ENCODE peak calls at places on chromosomes 11 and 22, in seven cellular contexts. One of them, this sample, is unnamed.

GRCh38 chr22:30025187-30025586 is 55.1 kb upstream of the HORMAD2 start:
- DNase-seq in ureter: no peak
- DNase-seq in fibroblast of lung: no peak
- DNase-seq in ELR: no peak
- DNase-seq in stimulated activated CD4-positive, alpha-beta T cell treated with anti-CD3 and anti-CD28 coated beads, Interleukin-15, amount 100 ng/mL, for 24 hours: no peak
- DNase-seq in HL-60: no peak
- DNase-seq in T-helper 17 cell: no peak
- DNase-seq in this sample: no peak

GRCh38 chr11:97938789-97939188 is 1082.0 kb upstream of the CNTN5 start:
- DNase-seq in stimulated activated CD4-positive, alpha-beta T cell treated with anti-CD3 and anti-CD28 coated beads, Interleukin-15, amount 100 ng/mL, for 24 hours: no peak
- DNase-seq in T-helper 17 cell: no peak
- DNase-seq in HL-60: no peak
- DNase-seq in fibroblast of lung: no peak
- DNase-seq in ureter: no peak
- DNase-seq in ELR: no peak
- DNase-seq in this sample: no peak

GRCh38 chr11:130636672-130637463 is 188.4 kb downstream of the ADAMTS15 start:
- DNase-seq in fibroblast of lung: peak
- DNase-seq in ELR: peak
- DNase-seq in T-helper 17 cell: no peak
- DNase-seq in stimulated activated CD4-positive, alpha-beta T cell treated with anti-CD3 and anti-CD28 coated beads, Interleukin-15, amount 100 ng/mL, for 24 hours: no peak
- DNase-seq in HL-60: no peak
- DNase-seq in ureter: no peak
- DNase-seq in this sample: peak

GRCh38 chr11:28621648-28622215 is 513.5 kb downstream of the METTL15 start:
- DNase-seq in stimulated activated CD4-positive, alpha-beta T cell treated with anti-CD3 and anti-CD28 coated beads, Interleukin-15, amount 100 ng/mL, for 24 hours: no peak
- DNase-seq in HL-60: no peak
- DNase-seq in ureter: peak
- DNase-seq in T-helper 17 cell: no peak
- DNase-seq in fibroblast of lung: peak
- DNase-seq in ELR: peak
- DNase-seq in this sample: peak

GRCh38 chr11:36454991-36455611 is 55.0 kb downstream of the TRAF6 start:
- DNase-seq in stimulated activated CD4-positive, alpha-beta T cell treated with anti-CD3 and anti-CD28 coated beads, Interleukin-15, amount 100 ng/mL, for 24 hours: no peak
- DNase-seq in T-helper 17 cell: no peak
- DNase-seq in HL-60: no peak
- DNase-seq in ureter: no peak
- DNase-seq in fibroblast of lung: peak
- DNase-seq in ELR: peak
- DNase-seq in this sample: no peak

GRCh38 chr22:25942989-25943411 is 201.0 kb downstream of the MYO18B start:
- DNase-seq in stimulated activated CD4-positive, alpha-beta T cell treated with anti-CD3 and anti-CD28 coated beads, Interleukin-15, amount 100 ng/mL, for 24 hours: no peak
- DNase-seq in ELR: no peak
- DNase-seq in fibroblast of lung: no peak
- DNase-seq in ureter: no peak
- DNase-seq in T-helper 17 cell: no peak
- DNase-seq in HL-60: no peak
- DNase-seq in this sample: no peak

GRCh38 chr22:38792833-38793232 is 1.1 kb downstream of the DNAL4 start:
- DNase-seq in fibroblast of lung: peak
- DNase-seq in ELR: peak
- DNase-seq in stimulated activated CD4-positive, alpha-beta T cell treated with anti-CD3 and anti-CD28 coated beads, Interleukin-15, amount 100 ng/mL, for 24 hours: peak
- DNase-seq in ureter: no peak
- DNase-seq in HL-60: no peak
- DNase-seq in T-helper 17 cell: no peak
- DNase-seq in this sample: peak

GRCh38 chr22:29938285-29938693 is 55.3 kb downstream of the MTMR3 start:
- DNase-seq in T-helper 17 cell: no peak
- DNase-seq in ELR: peak
- DNase-seq in ureter: no peak
- DNase-seq in fibroblast of lung: no peak
- DNase-seq in stimulated activated CD4-positive, alpha-beta T cell treated with anti-CD3 and anti-CD28 coated beads, Interleukin-15, amount 100 ng/mL, for 24 hours: peak
- DNase-seq in HL-60: no peak
- DNase-seq in this sample: no peak

GRCh38 chr22:46362934-46363515 is 27.5 kb downstream of the TRMU start:
- DNase-seq in ureter: no peak
- DNase-seq in ELR: no peak
- DNase-seq in fibroblast of lung: no peak
- DNase-seq in stimulated activated CD4-positive, alpha-beta T cell treated with anti-CD3 and anti-CD28 coated beads, Interleukin-15, amount 100 ng/mL, for 24 hours: no peak
- DNase-seq in HL-60: no peak
- DNase-seq in T-helper 17 cell: no peak
- DNase-seq in this sample: no peak

GRCh38 chr11:111269146-111269868 is 23.8 kb downstream of the POU2AF2 start:
- DNase-seq in ELR: no peak
- DNase-seq in T-helper 17 cell: no peak
- DNase-seq in stimulated activated CD4-positive, alpha-beta T cell treated with anti-CD3 and anti-CD28 coated beads, Interleukin-15, amount 100 ng/mL, for 24 hours: no peak
- DNase-seq in ureter: no peak
- DNase-seq in HL-60: no peak
- DNase-seq in fibroblast of lung: no peak
- DNase-seq in this sample: no peak

GRCh38 chr11:57390535-57390934 is at the start of gene PRG2:
- DNase-seq in fibroblast of lung: no peak
- DNase-seq in HL-60: no peak
- DNase-seq in ELR: no peak
- DNase-seq in ureter: no peak
- DNase-seq in stimulated activated CD4-positive, alpha-beta T cell treated with anti-CD3 and anti-CD28 coated beads, Interleukin-15, amount 100 ng/mL, for 24 hours: no peak
- DNase-seq in T-helper 17 cell: no peak
- DNase-seq in this sample: no peak

GRCh38 chr11:127108838-127109237 is 108.3 kb upstream of the KIRREL3 start:
- DNase-seq in ELR: no peak
- DNase-seq in fibroblast of lung: no peak
- DNase-seq in ureter: no peak
- DNase-seq in T-helper 17 cell: no peak
- DNase-seq in stimulated activated CD4-positive, alpha-beta T cell treated with anti-CD3 and anti-CD28 coated beads, Interleukin-15, amount 100 ng/mL, for 24 hours: no peak
- DNase-seq in HL-60: no peak
- DNase-seq in this sample: no peak

GRCh38 chr22:30243671-30244465 is 2.7 kb downstream of the LIF start:
- DNase-seq in fibroblast of lung: no peak
- DNase-seq in ureter: no peak
- DNase-seq in T-helper 17 cell: no peak
- DNase-seq in ELR: no peak
- DNase-seq in HL-60: no peak
- DNase-seq in stimulated activated CD4-positive, alpha-beta T cell treated with anti-CD3 and anti-CD28 coated beads, Interleukin-15, amount 100 ng/mL, for 24 hours: peak
- DNase-seq in this sample: no peak

GRCh38 chr11:125588505-125588904 is 4.1 kb upstream of the STT3A start:
- DNase-seq in ureter: no peak
- DNase-seq in stimulated activated CD4-positive, alpha-beta T cell treated with anti-CD3 and anti-CD28 coated beads, Interleukin-15, amount 100 ng/mL, for 24 hours: no peak
- DNase-seq in ELR: peak
- DNase-seq in HL-60: no peak
- DNase-seq in fibroblast of lung: peak
- DNase-seq in T-helper 17 cell: no peak
- DNase-seq in this sample: no peak

GRCh38 chr11:113831314-113831713 is 44.1 kb downstream of the USP28 start:
- DNase-seq in ELR: no peak
- DNase-seq in HL-60: no peak
- DNase-seq in T-helper 17 cell: no peak
- DNase-seq in ureter: no peak
- DNase-seq in fibroblast of lung: no peak
- DNase-seq in stimulated activated CD4-positive, alpha-beta T cell treated with anti-CD3 and anti-CD28 coated beads, Interleukin-15, amount 100 ng/mL, for 24 hours: no peak
- DNase-seq in this sample: no peak

GRCh38 chr11:63764712-63765631 is 3.6 kb downstream of the ZFTA start:
- DNase-seq in HL-60: no peak
- DNase-seq in stimulated activated CD4-positive, alpha-beta T cell treated with anti-CD3 and anti-CD28 coated beads, Interleukin-15, amount 100 ng/mL, for 24 hours: no peak
- DNase-seq in ureter: no peak
- DNase-seq in ELR: no peak
- DNase-seq in fibroblast of lung: no peak
- DNase-seq in T-helper 17 cell: no peak
- DNase-seq in this sample: no peak

GRCh38 chr11:134252539-134253188 is 488 bp downstream of the THYN1 start:
- DNase-seq in HL-60: no peak
- DNase-seq in stimulated activated CD4-positive, alpha-beta T cell treated with anti-CD3 and anti-CD28 coated beads, Interleukin-15, amount 100 ng/mL, for 24 hours: peak
- DNase-seq in ELR: peak
- DNase-seq in fibroblast of lung: no peak
- DNase-seq in ureter: no peak
- DNase-seq in T-helper 17 cell: no peak
- DNase-seq in this sample: peak

GRCh38 chr11:90434858-90435257 is 212.0 kb upstream of the CHORDC1 start:
- DNase-seq in fibroblast of lung: no peak
- DNase-seq in HL-60: no peak
- DNase-seq in T-helper 17 cell: no peak
- DNase-seq in stimulated activated CD4-positive, alpha-beta T cell treated with anti-CD3 and anti-CD28 coated beads, Interleukin-15, amount 100 ng/mL, for 24 hours: no peak
- DNase-seq in ureter: no peak
- DNase-seq in ELR: no peak
- DNase-seq in this sample: no peak

GRCh38 chr11:46302866-46303265 is 25.4 kb downstream of the CREB3L1 start:
- DNase-seq in T-helper 17 cell: no peak
- DNase-seq in ELR: no peak
- DNase-seq in fibroblast of lung: no peak
- DNase-seq in stimulated activated CD4-positive, alpha-beta T cell treated with anti-CD3 and anti-CD28 coated beads, Interleukin-15, amount 100 ng/mL, for 24 hours: no peak
- DNase-seq in HL-60: no peak
- DNase-seq in ureter: no peak
- DNase-seq in this sample: no peak

GRCh38 chr11:17575431-17576425 is 28.7 kb downstream of the OTOG start:
- DNase-seq in HL-60: no peak
- DNase-seq in ureter: no peak
- DNase-seq in fibroblast of lung: no peak
- DNase-seq in ELR: no peak
- DNase-seq in stimulated activated CD4-positive, alpha-beta T cell treated with anti-CD3 and anti-CD28 coated beads, Interleukin-15, amount 100 ng/mL, for 24 hours: no peak
- DNase-seq in T-helper 17 cell: no peak
- DNase-seq in this sample: no peak

GRCh38 chr11:94762208-94762607 is 5.9 kb upstream of the AMOTL1 start:
- DNase-seq in stimulated activated CD4-positive, alpha-beta T cell treated with anti-CD3 and anti-CD28 coated beads, Interleukin-15, amount 100 ng/mL, for 24 hours: no peak
- DNase-seq in T-helper 17 cell: no peak
- DNase-seq in HL-60: no peak
- DNase-seq in fibroblast of lung: no peak
- DNase-seq in ELR: peak
- DNase-seq in ureter: no peak
- DNase-seq in this sample: peak

GRCh38 chr22:45045219-45045618 is 35.4 kb upstream of the PHF21B start:
- DNase-seq in stimulated activated CD4-positive, alpha-beta T cell treated with anti-CD3 and anti-CD28 coated beads, Interleukin-15, amount 100 ng/mL, for 24 hours: no peak
- DNase-seq in HL-60: no peak
- DNase-seq in fibroblast of lung: no peak
- DNase-seq in ELR: no peak
- DNase-seq in ureter: no peak
- DNase-seq in T-helper 17 cell: no peak
- DNase-seq in this sample: no peak

GRCh38 chr11:15603208-15603607 is 488.5 kb downstream of the INSC start:
- DNase-seq in stimulated activated CD4-positive, alpha-beta T cell treated with anti-CD3 and anti-CD28 coated beads, Interleukin-15, amount 100 ng/mL, for 24 hours: no peak
- DNase-seq in ELR: no peak
- DNase-seq in T-helper 17 cell: no peak
- DNase-seq in ureter: no peak
- DNase-seq in fibroblast of lung: no peak
- DNase-seq in HL-60: no peak
- DNase-seq in this sample: no peak

GRCh38 chr11:96306600-96306932 is 36.4 kb downstream of the MAML2 start:
- DNase-seq in ELR: peak
- DNase-seq in HL-60: no peak
- DNase-seq in stimulated activated CD4-positive, alpha-beta T cell treated with anti-CD3 and anti-CD28 coated beads, Interleukin-15, amount 100 ng/mL, for 24 hours: no peak
- DNase-seq in fibroblast of lung: no peak
- DNase-seq in T-helper 17 cell: no peak
- DNase-seq in ureter: no peak
- DNase-seq in this sample: no peak

GRCh38 chr11:69074786-69075185 is 26.1 kb downstream of the TPCN2 start:
- DNase-seq in stimulated activated CD4-positive, alpha-beta T cell treated with anti-CD3 and anti-CD28 coated beads, Interleukin-15, amount 100 ng/mL, for 24 hours: no peak
- DNase-seq in ureter: no peak
- DNase-seq in T-helper 17 cell: no peak
- DNase-seq in ELR: no peak
- DNase-seq in fibroblast of lung: peak
- DNase-seq in HL-60: no peak
- DNase-seq in this sample: no peak

GRCh38 chr11:33667819-33668467 is 32.7 kb downstream of the C11orf91 start:
- DNase-seq in stimulated activated CD4-positive, alpha-beta T cell treated with anti-CD3 and anti-CD28 coated beads, Interleukin-15, amount 100 ng/mL, for 24 hours: no peak
- DNase-seq in ELR: no peak
- DNase-seq in T-helper 17 cell: no peak
- DNase-seq in ureter: no peak
- DNase-seq in HL-60: no peak
- DNase-seq in fibroblast of lung: no peak
- DNase-seq in this sample: no peak

GRCh38 chr11:1992111-1992510 is 5.5 kb downstream of the H19 start:
- DNase-seq in ureter: no peak
- DNase-seq in HL-60: no peak
- DNase-seq in fibroblast of lung: no peak
- DNase-seq in T-helper 17 cell: no peak
- DNase-seq in ELR: no peak
- DNase-seq in stimulated activated CD4-positive, alpha-beta T cell treated with anti-CD3 and anti-CD28 coated beads, Interleukin-15, amount 100 ng/mL, for 24 hours: no peak
- DNase-seq in this sample: no peak

GRCh38 chr22:31436132-31436531 is 36.7 kb downstream of the DRG1 start:
- DNase-seq in fibroblast of lung: no peak
- DNase-seq in ureter: no peak
- DNase-seq in T-helper 17 cell: no peak
- DNase-seq in HL-60: no peak
- DNase-seq in stimulated activated CD4-positive, alpha-beta T cell treated with anti-CD3 and anti-CD28 coated beads, Interleukin-15, amount 100 ng/mL, for 24 hours: no peak
- DNase-seq in ELR: no peak
- DNase-seq in this sample: no peak

GRCh38 chr22:37904572-37905533 is 1.2 kb upstream of the MICALL1 start:
- DNase-seq in HL-60: peak
- DNase-seq in T-helper 17 cell: no peak
- DNase-seq in fibroblast of lung: peak
- DNase-seq in ureter: peak
- DNase-seq in stimulated activated CD4-positive, alpha-beta T cell treated with anti-CD3 and anti-CD28 coated beads, Interleukin-15, amount 100 ng/mL, for 24 hours: peak
- DNase-seq in ELR: peak
- DNase-seq in this sample: peak

This sample was measured in HFFc6.